ENCODE peak calls at places on chromosomes 12 and 14, in seven cellular contexts. I, P, Q, H, Z, R and G are unnamed samples.

GRCh38 chr12:88546851-88547250 is 33.4 kb downstream of the KITLG start:
- DNase-seq in I (no peak), P (peak; percentile 91), Q (no peak), H (no peak), Z (no peak), R (no peak), G (no peak)

GRCh38 chr12:122368361-122369073 is 54.0 kb downstream of the CLIP1 start:
- DNase-seq in I (peak; percentile 78), P (peak; percentile 46), Q (no peak), H (peak; percentile 20), Z (no peak), R (no peak), G (no peak)

GRCh38 chr14:71166434-71166833 is 259.2 kb downstream of the PCNX1 start:
- DNase-seq in I (peak; percentile 83), P (peak; percentile 83), Q (no peak), H (peak; percentile 3), Z (no peak), R (no peak), G (no peak)

GRCh38 chr14:69685217-69685616 is 73.8 kb downstream of the SUSD6 start:
- DNase-seq in I (no peak), P (no peak), Q (no peak), H (no peak), Z (no peak), R (peak; percentile 12), G (no peak)

GRCh38 chr12:6961278-6961694 is 9.2 kb downstream of the PHB2 start:
- DNase-seq in I (peak; percentile 67), P (peak; percentile 66), Q (peak; percentile 82), H (peak; percentile 45), Z (peak; percentile 84), R (peak; percentile 73), G (peak; percentile 75)

GRCh38 chr12:128852885-128853284 is 393 bp upstream of the GLT1D1 start:
- DNase-seq in I (no peak), P (no peak), Q (no peak), H (no peak), Z (no peak), R (no peak), G (no peak)

GRCh38 chr12:26471560-26471959 is 276.2 kb downstream of the SSPN start:
- DNase-seq in I (no peak), P (peak; percentile 54), Q (no peak), H (no peak), Z (no peak), R (no peak), G (no peak)

GRCh38 chr14:60970146-60970545 is 10.7 kb downstream of the TRMT5 start:
- DNase-seq in I (no peak), P (no peak), Q (no peak), H (no peak), Z (no peak), R (no peak), G (no peak)

GRCh38 chr14:79278286-79278797 is 933.0 kb downstream of the DIO2 start:
- DNase-seq in I (no peak), P (no peak), Q (no peak), H (no peak), Z (no peak), R (no peak), G (no peak)

GRCh38 chr14:65101631-65102440 is 481 bp downstream of the MAX start:
- DNase-seq in I (peak; percentile 6), P (no peak), Q (peak; percentile 46), H (no peak), Z (peak; percentile 35), R (peak; percentile 14), G (peak; percentile 37)

GRCh38 chr14:52891800-52892199 is 59.0 kb downstream of the FERMT2 start:
- DNase-seq in I (no peak), P (no peak), Q (no peak), H (no peak), Z (no peak), R (no peak), G (no peak)

GRCh38 chr12:68521321-68521839 is 89.3 kb upstream of the RAP1B start:
- DNase-seq in I (no peak), P (peak; percentile 82), Q (no peak), H (peak; percentile 9), Z (no peak), R (no peak), G (no peak)

GRCh38 chr12:44117368-44117767 is 281.5 kb downstream of the TMEM117 start:
- DNase-seq in I (no peak), P (peak; percentile 11), Q (no peak), H (no peak), Z (no peak), R (no peak), G (no peak)

GRCh38 chr12:45613306-45613705 is 116.2 kb upstream of the ARID2 start:
- DNase-seq in I (no peak), P (peak; percentile 1), Q (no peak), H (no peak), Z (no peak), R (no peak), G (no peak)

GRCh38 chr12:132268674-132269073 is 60.7 kb downstream of the GALNT9 start:
- DNase-seq in I (no peak), P (no peak), Q (no peak), H (no peak), Z (no peak), R (no peak), G (no peak)

GRCh38 chr12:125070661-125071390 is 5.6 kb downstream of the AACS start:
- DNase-seq in I (no peak), P (no peak), Q (no peak), H (no peak), Z (no peak), R (no peak), G (no peak)